ENCODE peak calls at places on chromosomes 12 and 14, in seven cellular contexts. One of them, this sample, is unnamed.

GRCh38 chr14:38255408-38255672 is 553 bp downstream of the CLEC14A start:
- DNase-seq in AG09319: no peak
- DNase-seq in GM12864: no peak
- DNase-seq in type B pancreatic cell: peak; percentile 71
- DNase-seq in HFFc6: no peak
- DNase-seq in lung: no peak
- DNase-seq in Calu3: no peak
- DNase-seq in this sample: no peak

GRCh38 chr12:101713059-101713682 is 15.7 kb downstream of the CHPT1 start:
- DNase-seq in AG09319: no peak
- DNase-seq in GM12864: no peak
- DNase-seq in type B pancreatic cell: no peak
- DNase-seq in HFFc6: no peak
- DNase-seq in lung: no peak
- DNase-seq in Calu3: no peak
- DNase-seq in this sample: no peak

GRCh38 chr12:92295523-92295922 is 149.9 kb upstream of the BTG1 start:
- DNase-seq in AG09319: no peak
- DNase-seq in GM12864: no peak
- DNase-seq in type B pancreatic cell: no peak
- DNase-seq in HFFc6: peak; percentile 71
- DNase-seq in lung: no peak
- DNase-seq in Calu3: no peak
- DNase-seq in this sample: no peak

GRCh38 chr14:52422650-52423356 is 108.7 kb downstream of the PTGER2 start:
- DNase-seq in AG09319: no peak
- DNase-seq in GM12864: no peak
- DNase-seq in type B pancreatic cell: no peak
- DNase-seq in HFFc6: no peak
- DNase-seq in lung: no peak
- DNase-seq in Calu3: no peak
- DNase-seq in this sample: no peak

GRCh38 chr12:122503147-122503751 is 2.5 kb upstream of the ZCCHC8 start:
- DNase-seq in AG09319: no peak
- DNase-seq in GM12864: no peak
- DNase-seq in type B pancreatic cell: no peak
- DNase-seq in HFFc6: no peak
- DNase-seq in lung: no peak
- DNase-seq in Calu3: no peak
- DNase-seq in this sample: no peak

GRCh38 chr12:89844539-89844938 is 135.9 kb upstream of the ATP2B1 start:
- DNase-seq in AG09319: no peak
- DNase-seq in GM12864: no peak
- DNase-seq in type B pancreatic cell: no peak
- DNase-seq in HFFc6: no peak
- DNase-seq in lung: no peak
- DNase-seq in Calu3: no peak
- DNase-seq in this sample: no peak

GRCh38 chr12:2456813-2457186 is 338.0 kb upstream of the FKBP4 start:
- DNase-seq in AG09319: no peak
- DNase-seq in GM12864: no peak
- DNase-seq in type B pancreatic cell: no peak
- DNase-seq in HFFc6: no peak
- DNase-seq in lung: peak; percentile 51
- DNase-seq in Calu3: no peak
- DNase-seq in this sample: no peak

GRCh38 chr12:16389594-16389993 is 42.1 kb downstream of the MGST1 start:
- DNase-seq in AG09319: peak; percentile 18
- DNase-seq in GM12864: no peak
- DNase-seq in type B pancreatic cell: no peak
- DNase-seq in HFFc6: peak; percentile 74
- DNase-seq in lung: no peak
- DNase-seq in Calu3: no peak
- DNase-seq in this sample: no peak

GRCh38 chr12:24780969-24781368 is 167.9 kb downstream of the BCAT1 start:
- DNase-seq in AG09319: peak; percentile 42
- DNase-seq in GM12864: no peak
- DNase-seq in type B pancreatic cell: no peak
- DNase-seq in HFFc6: peak; percentile 22
- DNase-seq in lung: no peak
- DNase-seq in Calu3: no peak
- DNase-seq in this sample: peak; percentile 13

GRCh38 chr12:24776856-24777255 is 172.0 kb downstream of the BCAT1 start:
- DNase-seq in AG09319: no peak
- DNase-seq in GM12864: no peak
- DNase-seq in type B pancreatic cell: no peak
- DNase-seq in HFFc6: no peak
- DNase-seq in lung: no peak
- DNase-seq in Calu3: no peak
- DNase-seq in this sample: no peak

GRCh38 chr12:24773996-24774395 is 174.9 kb downstream of the BCAT1 start:
- DNase-seq in AG09319: no peak
- DNase-seq in GM12864: no peak
- DNase-seq in type B pancreatic cell: no peak
- DNase-seq in HFFc6: no peak
- DNase-seq in lung: no peak
- DNase-seq in Calu3: no peak
- DNase-seq in this sample: no peak

GRCh38 chr12:24777359-24777758 is 171.5 kb downstream of the BCAT1 start:
- DNase-seq in AG09319: no peak
- DNase-seq in GM12864: no peak
- DNase-seq in type B pancreatic cell: no peak
- DNase-seq in HFFc6: no peak
- DNase-seq in lung: no peak
- DNase-seq in Calu3: no peak
- DNase-seq in this sample: no peak

DNA sequence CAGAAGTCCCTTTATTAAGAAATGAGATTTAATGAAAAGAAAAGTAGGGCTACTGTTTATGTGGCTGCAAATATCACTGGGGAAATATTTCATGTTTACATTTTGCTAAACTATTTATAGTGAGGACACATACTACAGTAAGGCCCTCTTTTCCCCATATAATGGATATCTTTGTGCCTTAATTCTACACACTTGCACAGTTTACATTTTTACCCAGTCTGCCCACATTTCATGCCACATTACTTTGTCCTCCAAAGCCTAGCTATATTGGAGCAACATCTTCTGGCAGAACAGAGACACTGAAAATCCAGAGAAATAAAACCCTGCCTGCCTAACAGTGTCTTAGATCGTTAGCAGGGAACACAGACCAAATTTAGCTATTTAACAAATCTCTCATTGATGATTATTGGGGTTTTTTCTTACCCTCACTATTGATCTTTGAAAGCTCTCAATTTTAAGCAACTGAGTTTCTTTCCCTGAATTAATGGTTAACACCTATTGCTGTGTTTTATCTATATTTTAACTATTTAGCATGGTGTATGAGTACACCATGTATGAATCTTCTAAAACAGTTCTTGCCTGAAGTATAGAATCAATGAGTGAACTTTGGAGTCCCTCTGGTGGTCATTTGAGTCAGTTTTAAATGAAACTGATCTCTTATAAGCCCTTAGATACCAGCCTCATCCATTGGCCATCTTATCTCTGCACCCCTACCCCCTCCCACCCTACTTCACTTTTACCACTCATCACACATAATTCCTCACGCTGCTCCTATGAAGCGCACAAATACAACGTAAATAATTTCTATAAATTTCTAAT is 170.2 kb downstream of the BCAT1 start:
- DNase-seq in AG09319: peak; percentile 19
- DNase-seq in GM12864: peak; percentile 40
- DNase-seq in type B pancreatic cell: no peak
- DNase-seq in HFFc6: peak; percentile 17
- DNase-seq in lung: no peak
- DNase-seq in Calu3: no peak
- DNase-seq in this sample: peak; percentile 29
- TF ChIP-seq CTCF in AG09319: peak; percentile 45
- TF ChIP-seq CTCF in GM12864: peak; percentile 48
- TF ChIP-seq CTCF in type B pancreatic cell: peak; percentile 84
- TF ChIP-seq CTCF in HFFc6: peak; percentile 77
- TF ChIP-seq CTCF in lung: peak; percentile 19
- TF ChIP-seq CTCF in Calu3: peak; percentile 57
- TF ChIP-seq CTCF in this sample: peak; percentile 48

DNA sequence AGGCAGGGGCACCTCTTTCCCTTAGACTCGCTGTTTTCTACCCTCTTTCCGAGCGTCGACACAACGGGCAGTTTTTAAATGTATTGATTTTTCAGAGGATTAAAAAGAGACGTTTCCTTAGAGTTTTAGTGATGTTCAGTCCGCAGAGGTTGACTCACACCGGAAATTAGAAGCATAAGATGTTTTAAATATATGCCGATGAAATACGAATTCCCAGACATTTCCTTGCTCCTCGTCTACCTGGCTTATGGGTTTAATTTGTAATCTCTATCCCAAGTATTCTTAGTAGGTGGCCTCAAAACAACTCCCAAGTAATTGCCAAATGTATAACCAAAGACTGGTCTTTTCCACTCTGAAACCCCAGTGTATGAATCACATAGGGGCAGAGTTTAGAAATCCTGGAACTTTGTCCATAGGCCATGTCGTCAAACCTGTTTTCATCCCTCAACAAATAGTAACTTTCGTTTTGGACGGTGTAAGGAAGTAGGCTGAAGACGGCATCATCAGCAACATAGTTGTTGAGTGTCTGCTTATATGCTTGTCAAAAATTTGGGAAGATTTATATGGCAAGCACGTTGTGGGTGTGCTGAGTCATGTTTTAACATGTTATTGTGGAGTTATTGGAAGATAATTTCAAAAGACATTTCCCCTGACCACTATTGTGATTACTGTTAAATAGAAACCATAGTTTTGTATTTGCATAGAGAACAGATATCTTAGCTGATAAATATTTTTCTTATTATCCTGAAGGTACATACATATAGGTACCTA is 824 bp downstream of the TBK1 start:
- DNase-seq in AG09319: peak; percentile 39
- DNase-seq in GM12864: no peak
- DNase-seq in type B pancreatic cell: no peak
- DNase-seq in HFFc6: peak; percentile 83
- DNase-seq in lung: no peak
- DNase-seq in Calu3: peak; percentile 49
- DNase-seq in this sample: peak; percentile 18
- TF ChIP-seq CTCF in AG09319: no peak
- TF ChIP-seq CTCF in GM12864: no peak
- TF ChIP-seq CTCF in type B pancreatic cell: no peak
- TF ChIP-seq CTCF in HFFc6: no peak
- TF ChIP-seq CTCF in lung: no peak
- TF ChIP-seq CTCF in Calu3: no peak
- TF ChIP-seq CTCF in this sample: no peak

DNA sequence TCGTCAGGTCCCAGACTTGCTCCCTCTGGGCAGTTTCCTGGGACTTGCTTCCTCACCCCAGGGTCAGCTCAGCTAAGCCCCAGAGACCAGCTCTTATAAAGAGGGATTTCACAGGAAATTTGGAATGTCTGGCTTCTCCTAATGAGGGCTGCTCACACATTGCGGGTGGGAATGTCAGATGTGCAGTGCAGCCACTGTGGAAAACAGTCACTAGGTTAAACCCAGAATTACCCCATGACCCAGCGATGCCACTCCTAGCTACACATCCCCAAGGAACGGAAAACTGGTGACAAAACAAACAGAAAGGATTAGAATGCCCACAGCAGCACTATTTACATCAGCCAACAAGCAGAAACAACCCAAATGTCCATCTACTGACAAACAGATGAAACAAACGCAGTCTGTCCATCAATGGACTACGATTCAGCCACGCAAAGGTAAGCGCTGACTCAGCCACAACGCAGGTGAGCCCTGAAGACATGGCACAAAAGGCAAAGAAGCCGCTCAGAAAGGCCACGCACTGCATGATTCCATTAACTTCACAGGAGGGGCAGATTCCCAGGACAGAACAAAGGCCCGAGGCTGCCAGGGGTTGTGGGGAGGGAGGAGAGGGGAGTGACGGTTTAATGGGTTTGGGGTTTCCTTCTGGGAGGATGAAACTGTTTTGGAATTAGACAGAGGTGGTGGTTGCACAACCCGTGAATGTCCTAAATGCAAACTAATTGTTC is 63.0 kb downstream of the NCOR2 start:
- DNase-seq in AG09319: no peak
- DNase-seq in GM12864: no peak
- DNase-seq in type B pancreatic cell: no peak
- DNase-seq in HFFc6: no peak
- DNase-seq in lung: no peak
- DNase-seq in Calu3: no peak
- DNase-seq in this sample: no peak
- TF ChIP-seq CTCF in AG09319: no peak
- TF ChIP-seq CTCF in GM12864: no peak
- TF ChIP-seq CTCF in type B pancreatic cell: no peak
- TF ChIP-seq CTCF in HFFc6: no peak
- TF ChIP-seq CTCF in lung: no peak
- TF ChIP-seq CTCF in Calu3: no peak
- TF ChIP-seq CTCF in this sample: no peak

DNA sequence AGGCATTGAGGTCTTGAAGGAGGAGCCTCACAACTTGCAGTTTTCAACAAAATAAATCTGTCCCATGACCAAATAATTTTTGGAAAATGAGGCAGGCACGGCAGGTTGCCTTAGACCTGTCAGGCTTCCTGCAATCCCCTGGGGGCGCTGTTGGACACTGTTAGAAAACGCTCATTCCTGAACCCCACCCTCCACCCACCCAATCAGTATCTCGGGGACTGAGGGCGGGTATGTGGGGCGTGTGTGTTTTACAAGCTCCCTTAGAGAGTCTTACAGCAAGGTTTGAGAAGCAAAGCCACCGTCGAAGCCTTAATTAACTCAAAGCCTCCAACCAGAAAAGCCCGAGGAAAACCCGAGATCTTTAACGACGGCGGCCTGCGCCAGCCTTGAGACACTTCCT is 122.8 kb downstream of the GLT1D1 start:
- DNase-seq in AG09319: no peak
- DNase-seq in GM12864: no peak
- DNase-seq in type B pancreatic cell: no peak
- DNase-seq in HFFc6: no peak
- DNase-seq in lung: peak; percentile 36
- DNase-seq in Calu3: no peak
- DNase-seq in this sample: no peak
- TF ChIP-seq CTCF in AG09319: no peak
- TF ChIP-seq CTCF in GM12864: no peak
- TF ChIP-seq CTCF in type B pancreatic cell: peak; percentile 75
- TF ChIP-seq CTCF in HFFc6: no peak
- TF ChIP-seq CTCF in lung: no peak
- TF ChIP-seq CTCF in Calu3: no peak
- TF ChIP-seq CTCF in this sample: peak; percentile 36

This sample was measured in GM13977.